ENCODE peak calls at places on chromosomes 16 and 17, in six cellular contexts. Z, N, E, M, S and R are unnamed samples.

GRCh38 chr17:80364091-80364691 is 50.8 kb upstream of the ENDOV start:
- DNase-seq in Z (no peak), N (no peak), E (no peak), M (peak), S (peak), R (peak)

GRCh38 chr17:2042355-2042929 is 620 bp downstream of the OVCA2 start:
- DNase-seq in Z (no peak), N (no peak), E (peak), M (no peak), S (peak), R (peak)

GRCh38 chr16:13909872-13910303 is 10.1 kb upstream of the ERCC4 start:
- DNase-seq in Z (no peak), N (no peak), E (no peak), M (no peak), S (peak), R (peak)

GRCh38 chr17:79985951-79986391 is 49.7 kb downstream of the TBC1D16 start:
- DNase-seq in Z (no peak), N (no peak), E (no peak), M (no peak), S (no peak), R (no peak)

GRCh38 chr16:48210747-48211146 is 33.4 kb upstream of the LONP2 start:
- DNase-seq in Z (no peak), N (no peak), E (no peak), M (no peak), S (no peak), R (no peak)

GRCh38 chr16:75550211-75550662 is 5.8 kb downstream of the TMEM231 start:
- DNase-seq in Z (no peak), N (no peak), E (peak), M (no peak), S (no peak), R (peak)

GRCh38 chr16:75070055-75070841 is 46.3 kb downstream of the LDHD start:
- DNase-seq in Z (no peak), N (no peak), E (no peak), M (no peak), S (no peak), R (peak)

GRCh38 chr16:72105978-72106377 is 12.3 kb downstream of the DHX38 start:
- DNase-seq in Z (no peak), N (no peak), E (no peak), M (no peak), S (no peak), R (no peak)

GRCh38 chr17:16477255-16477654 is 14.7 kb downstream of the LRRC75A start:
- DNase-seq in Z (no peak), N (no peak), E (no peak), M (no peak), S (peak), R (peak)

GRCh38 chr16:86533942-86534341 is 21.1 kb downstream of the MTHFSD start:
- DNase-seq in Z (no peak), N (no peak), E (no peak), M (no peak), S (no peak), R (no peak)